ENCODE peak calls at places on chromosomes 4 and X, in nine cellular contexts. H, Y, D, R, U, X, Z, V and N are unnamed samples.

GRCh38 chr4:7061815-7062214 is 6.0 kb downstream of the GRPEL1 start:
- DNase-seq in H (no peak), Y (no peak), D (no peak), R (no peak), U (no peak), X (peak), Z (no peak), V (no peak), N (no peak)

GRCh38 chrX:110276778-110277177 is 41.1 kb downstream of the AMMECR1 start:
- DNase-seq in H (no peak), Y (no peak), D (no peak), R (no peak), U (no peak), X (no peak), Z (no peak), V (no peak), N (no peak)

GRCh38 chr4:102825261-102826071 is 1.9 kb downstream of the UBE2D3 start:
- DNase-seq in H (peak), Y (no peak), D (peak), R (no peak), U (peak), X (peak), Z (peak), V (peak), N (no peak)

GRCh38 chr4:109547394-109547793 is 12.7 kb upstream of the MCUB start:
- DNase-seq in H (no peak), Y (no peak), D (no peak), R (no peak), U (no peak), X (no peak), Z (no peak), V (no peak), N (no peak)

GRCh38 chr4:113411496-113411938 is 350.0 kb downstream of the CAMK2D start:
- DNase-seq in H (peak), Y (no peak), D (no peak), R (no peak), U (peak), X (peak), Z (no peak), V (peak), N (no peak)

GRCh38 chrX:88613338-88613737 is 133.7 kb upstream of the CPXCR1 start:
- DNase-seq in H (no peak), Y (no peak), D (peak), R (no peak), U (no peak), X (peak), Z (peak), V (no peak), N (no peak)

GRCh38 chr4:102620697-102621497 is 119.7 kb downstream of the NFKB1 start:
- DNase-seq in H (peak), Y (no peak), D (peak), R (peak), U (peak), X (peak), Z (no peak), V (no peak), N (no peak)

GRCh38 chrX:9464435-9465371 is at the start of gene TBL1X:
- DNase-seq in H (no peak), Y (no peak), D (peak), R (peak), U (peak), X (peak), Z (peak), V (peak), N (no peak)

GRCh38 chr4:72295966-72296557 is 264.3 kb downstream of the NPFFR2 start:
- DNase-seq in H (peak), Y (no peak), D (peak), R (no peak), U (no peak), X (no peak), Z (no peak), V (no peak), N (no peak)

GRCh38 chrX:22247169-22247568 is 25.5 kb upstream of the CBLL2 start:
- DNase-seq in H (peak), Y (no peak), D (no peak), R (no peak), U (no peak), X (no peak), Z (no peak), V (no peak), N (no peak)

GRCh38 chr4:153387981-153388380 is 43.5 kb downstream of the MND1 start:
- DNase-seq in H (no peak), Y (no peak), D (no peak), R (no peak), U (no peak), X (no peak), Z (no peak), V (no peak), N (no peak)

GRCh38 chrX:32137525-32137924 is 1065.7 kb upstream of the FTHL17 start:
- DNase-seq in H (no peak), Y (no peak), D (peak), R (no peak), U (no peak), X (peak), Z (peak), V (no peak), N (no peak)

GRCh38 chr4:44162538-44163270 is 285.9 kb downstream of the KCTD8 start:
- DNase-seq in H (no peak), Y (no peak), D (no peak), R (no peak), U (no peak), X (no peak), Z (no peak), V (no peak), N (no peak)

GRCh38 chrX:119411959-119412358 is 12.8 kb downstream of the SLC25A43 start:
- DNase-seq in H (no peak), Y (no peak), D (peak), R (peak), U (no peak), X (no peak), Z (peak), V (no peak), N (no peak)

GRCh38 chrX:120795301-120795700 is 80.4 kb downstream of the CT47B1 start:
- DNase-seq in H (no peak), Y (no peak), D (no peak), R (no peak), U (no peak), X (no peak), Z (no peak), V (no peak), N (no peak)

GRCh38 chrX:47828984-47829383 is 7.7 kb upstream of the ZNF81 start:
- DNase-seq in H (no peak), Y (no peak), D (no peak), R (no peak), U (no peak), X (no peak), Z (no peak), V (no peak), N (no peak)

GRCh38 chr4:5028480-5028879 is 9.2 kb upstream of the CYTL1 start:
- DNase-seq in H (no peak), Y (no peak), D (no peak), R (no peak), U (no peak), X (no peak), Z (no peak), V (no peak), N (no peak)

GRCh38 chr4:2419814-2420213 is 1.1 kb downstream of the CFAP99 start:
- DNase-seq in H (no peak), Y (no peak), D (no peak), R (no peak), U (no peak), X (peak), Z (no peak), V (no peak), N (no peak)

GRCh38 chr4:8332038-8332857 is 62.7 kb downstream of the HTRA3 start:
- DNase-seq in H (no peak), Y (no peak), D (no peak), R (no peak), U (no peak), X (no peak), Z (no peak), V (no peak), N (no peak)

GRCh38 chr4:8006471-8006870 is 66.8 kb upstream of the AFAP1 start:
- DNase-seq in H (no peak), Y (no peak), D (no peak), R (no peak), U (no peak), X (no peak), Z (no peak), V (no peak), N (no peak)

GRCh38 chr4:156512622-156513021 is 459.0 kb downstream of the PDGFC start:
- DNase-seq in H (no peak), Y (no peak), D (peak), R (no peak), U (no peak), X (no peak), Z (no peak), V (no peak), N (no peak)

GRCh38 chrX:17403231-17403691 is 28.3 kb downstream of the NHS start:
- DNase-seq in H (no peak), Y (no peak), D (no peak), R (no peak), U (no peak), X (no peak), Z (no peak), V (no peak), N (no peak)

GRCh38 chrX:13752646-13753045 is 18.1 kb downstream of the OFD1 start:
- DNase-seq in H (no peak), Y (no peak), D (no peak), R (no peak), U (no peak), X (no peak), Z (no peak), V (no peak), N (no peak)

GRCh38 chr4:133385161-133385954 is 236.3 kb downstream of the PCDH10 start:
- DNase-seq in H (no peak), Y (no peak), D (peak), R (no peak), U (no peak), X (no peak), Z (peak), V (no peak), N (no peak)

GRCh38 chr4:182928061-182928460 is 10.9 kb upstream of the DCTD start:
- DNase-seq in H (no peak), Y (no peak), D (no peak), R (no peak), U (no peak), X (no peak), Z (peak), V (no peak), N (no peak)
- TF ChIP-seq CTCF in H (peak), Y (no peak), D (peak), R (no peak), U (no peak), X (no peak), Z (peak), V (no peak), N (no peak)

GRCh38 chr4:108080752-108081151 is 88.0 kb downstream of the LEF1 start:
- DNase-seq in H (no peak), Y (no peak), D (no peak), R (no peak), U (no peak), X (no peak), Z (no peak), V (no peak), N (no peak)
- H3K4me3 ChIP-seq in H (no peak), Y (no peak), D (no peak), R (no peak), U (no peak), X (no peak), Z (no peak), V (no peak), N (no peak)

GRCh38 chr4:38368612-38369011 is 295.4 kb upstream of the KLF3 start:
- DNase-seq in H (no peak), Y (no peak), D (no peak), R (no peak), U (no peak), X (no peak), Z (no peak), V (no peak), N (no peak)

GRCh38 chr4:38367642-38368189 is 296.3 kb upstream of the KLF3 start:
- DNase-seq in H (no peak), Y (no peak), D (no peak), R (no peak), U (no peak), X (no peak), Z (no peak), V (no peak), N (no peak)

GRCh38 chr4:38366451-38366850 is 297.5 kb upstream of the KLF3 start:
- DNase-seq in H (no peak), Y (no peak), D (peak), R (peak), U (no peak), X (peak), Z (no peak), V (no peak), N (peak)

GRCh38 chr4:38366997-38367396 is 297.0 kb upstream of the KLF3 start:
- DNase-seq in H (no peak), Y (no peak), D (no peak), R (no peak), U (no peak), X (no peak), Z (no peak), V (no peak), N (no peak)

DNA sequence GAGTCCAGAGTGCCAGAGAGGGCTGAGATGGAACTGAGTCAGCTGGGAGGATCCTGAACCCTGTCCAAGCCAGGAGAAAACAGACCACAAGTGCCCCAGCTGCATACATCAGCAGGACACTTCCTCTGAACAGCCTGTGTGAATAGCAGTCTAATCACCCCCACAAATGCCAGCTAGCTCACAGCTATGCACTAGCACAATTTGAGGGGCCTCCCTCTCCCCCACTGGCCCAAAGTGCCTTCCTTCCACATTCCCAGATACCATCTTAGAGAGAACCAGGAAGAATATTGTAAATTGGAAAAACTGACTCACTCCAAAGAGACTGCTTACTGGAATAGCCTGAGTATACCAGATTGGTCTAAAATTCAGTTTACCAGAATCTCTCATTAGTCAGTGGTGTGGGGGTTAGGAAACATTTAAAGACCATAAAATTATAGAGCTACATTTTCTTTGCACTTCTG is 292.6 kb upstream of the KLF3 start:
- DNase-seq in H (no peak), Y (no peak), D (no peak), R (no peak), U (no peak), X (peak), Z (no peak), V (no peak), N (no peak)
- H3K27ac ChIP-seq in H (no peak), Y (no peak), D (no peak), R (no peak), U (no peak), X (peak), Z (no peak), V (no peak), N (no peak)

GRCh38 chr4:3766791-3767561 is 791 bp downstream of the ADRA2C start:
- DNase-seq in H (no peak), Y (no peak), D (peak), R (no peak), U (no peak), X (no peak), Z (peak), V (no peak), N (no peak)
- TF ChIP-seq CTCF in H (no peak), Y (no peak), D (no peak), R (no peak), U (no peak), X (no peak), Z (peak), V (no peak), N (no peak)

DNA sequence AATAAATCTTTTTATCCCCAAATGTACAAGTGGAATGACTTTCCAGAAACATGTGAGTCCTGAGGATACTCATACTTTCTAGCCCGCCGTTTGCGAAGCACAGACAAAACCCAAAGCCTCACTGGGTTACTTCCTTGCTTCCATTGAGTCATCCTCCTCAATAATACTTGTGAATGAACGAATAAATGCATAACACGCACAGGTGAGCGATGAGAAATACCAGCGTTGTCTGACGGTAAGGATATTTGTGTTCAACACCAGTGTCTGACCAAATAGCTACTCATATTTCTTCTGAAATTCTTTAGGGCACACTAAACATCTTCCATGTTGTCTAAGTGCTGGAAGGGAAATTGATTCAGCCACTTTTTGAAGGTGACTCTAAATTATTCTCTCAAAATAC is 36.0 kb downstream of the CCNG2 start:
- DNase-seq in H (no peak), Y (no peak), D (no peak), R (no peak), U (no peak), X (no peak), Z (no peak), V (no peak), N (no peak)
- H3K4me3 ChIP-seq in H (no peak), Y (no peak), D (no peak), R (no peak), U (no peak), X (no peak), Z (no peak), V (no peak), N (no peak)

GRCh38 chr4:140098481-140099132 is 55.4 kb downstream of the MAML3 start:
- DNase-seq in H (no peak), Y (no peak), D (no peak), R (no peak), U (no peak), X (no peak), Z (no peak), V (no peak), N (no peak)

GRCh38 chr4:140095694-140096482 is 58.1 kb downstream of the MAML3 start:
- DNase-seq in H (peak), Y (no peak), D (peak), R (peak), U (no peak), X (peak), Z (peak), V (peak), N (no peak)

GRCh38 chr4:140096483-140096861 is 57.5 kb downstream of the MAML3 start:
- DNase-seq in H (no peak), Y (no peak), D (no peak), R (no peak), U (no peak), X (no peak), Z (no peak), V (no peak), N (no peak)

GRCh38 chr4:140097572-140097971 is 56.4 kb downstream of the MAML3 start:
- DNase-seq in H (no peak), Y (no peak), D (no peak), R (peak), U (no peak), X (no peak), Z (no peak), V (no peak), N (no peak)

GRCh38 chr4:140096921-140097320 is 57.1 kb downstream of the MAML3 start:
- DNase-seq in H (no peak), Y (no peak), D (no peak), R (no peak), U (no peak), X (no peak), Z (no peak), V (no peak), N (no peak)
- H3K27ac ChIP-seq in H (no peak), Y (peak), D (peak), R (peak), U (peak), X (peak), Z (no peak), V (peak), N (peak)

GRCh38 chr4:73612032-73612431 is 8.2 kb downstream of the RASSF6 start:
- DNase-seq in H (no peak), Y (no peak), D (no peak), R (no peak), U (no peak), X (no peak), Z (no peak), V (no peak), N (no peak)

GRCh38 chr4:73614468-73614867 is 5.8 kb downstream of the RASSF6 start:
- DNase-seq in H (no peak), Y (no peak), D (no peak), R (no peak), U (no peak), X (no peak), Z (no peak), V (no peak), N (no peak)

GRCh38 chr4:73613130-73613529 is 7.1 kb downstream of the RASSF6 start:
- DNase-seq in H (no peak), Y (no peak), D (no peak), R (no peak), U (no peak), X (no peak), Z (no peak), V (no peak), N (no peak)

GRCh38 chr4:73617256-73617655 is 3.0 kb downstream of the RASSF6 start:
- DNase-seq in H (no peak), Y (no peak), D (no peak), R (no peak), U (no peak), X (no peak), Z (no peak), V (no peak), N (no peak)

GRCh38 chr4:73615613-73616012 is 4.6 kb downstream of the RASSF6 start:
- DNase-seq in H (no peak), Y (no peak), D (peak), R (no peak), U (peak), X (no peak), Z (peak), V (no peak), N (no peak)
- TF ChIP-seq CTCF in H (no peak), Y (no peak), D (no peak), R (no peak), U (no peak), X (no peak), Z (peak), V (no peak), N (no peak)

GRCh38 chr4:98663226-98664006 is 5.0 kb upstream of the TSPAN5 start:
- DNase-seq in H (no peak), Y (no peak), D (no peak), R (no peak), U (no peak), X (no peak), Z (no peak), V (peak), N (no peak)
- H3K4me3 ChIP-seq in H (no peak), Y (no peak), D (no peak), R (no peak), U (no peak), X (no peak), Z (no peak), V (no peak), N (no peak)

GRCh38 chr4:185730849-185731608 is 81.0 kb downstream of the SORBS2 start:
- DNase-seq in H (no peak), Y (no peak), D (no peak), R (no peak), U (no peak), X (no peak), Z (no peak), V (no peak), N (no peak)
- H3K27ac ChIP-seq in H (no peak), Y (peak), D (peak), R (no peak), U (peak), X (peak), Z (no peak), V (peak), N (peak)

GRCh38 chr4:173647902-173648301 is 117.9 kb upstream of the HAND2 start:
- DNase-seq in H (no peak), Y (no peak), D (no peak), R (no peak), U (no peak), X (no peak), Z (no peak), V (no peak), N (no peak)

GRCh38 chr4:173656898-173657297 is 126.9 kb upstream of the HAND2 start:
- DNase-seq in H (no peak), Y (no peak), D (peak), R (no peak), U (no peak), X (no peak), Z (no peak), V (no peak), N (no peak)

GRCh38 chr4:173651651-173652282 is 121.7 kb upstream of the HAND2 start:
- DNase-seq in H (no peak), Y (no peak), D (no peak), R (no peak), U (no peak), X (no peak), Z (no peak), V (no peak), N (no peak)

DNA sequence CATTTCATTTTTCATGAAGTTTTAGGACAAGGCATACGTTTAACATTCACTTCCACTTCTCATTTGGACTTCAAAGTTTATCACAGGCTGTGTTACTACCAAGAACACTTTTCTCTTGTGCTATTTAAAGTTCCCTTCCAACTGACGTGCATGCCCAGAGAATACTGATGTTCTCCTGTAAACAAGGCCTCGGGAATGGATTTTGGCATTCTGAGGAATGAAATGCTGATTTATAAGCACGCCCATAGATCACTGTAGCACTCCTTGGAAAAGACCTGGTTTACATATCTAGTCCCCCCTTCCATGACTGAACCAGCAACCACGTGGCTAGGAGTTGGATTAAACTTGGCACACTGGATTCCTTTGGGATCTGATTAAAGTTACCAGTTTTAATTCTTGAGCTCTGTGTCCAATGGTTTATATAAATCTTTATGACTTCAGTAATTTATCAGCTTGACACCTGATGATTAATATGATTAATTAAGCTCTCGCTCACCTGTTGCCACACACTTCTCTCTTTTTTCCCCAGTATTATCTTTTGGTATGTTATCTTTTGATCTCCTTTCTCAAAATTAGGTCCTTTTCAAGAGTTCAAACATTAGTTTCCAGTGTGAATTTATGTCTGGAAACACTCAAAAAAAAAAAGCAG is 122.4 kb upstream of the HAND2 start:
- DNase-seq in H (no peak), Y (no peak), D (peak), R (no peak), U (no peak), X (no peak), Z (no peak), V (no peak), N (no peak)
- TF ChIP-seq CTCF in H (no peak), Y (no peak), D (no peak), R (no peak), U (no peak), X (no peak), Z (no peak), V (no peak), N (no peak)